ENCODE peak calls at places on chromosomes 2 and 18, in eight cellular contexts. M, R, Y, S, U, W, V and E are unnamed samples.
A peak's percentile ranks its signal among the peaks of the same experiment; 100 is the strongest.

GRCh38 chr2:235406420-235406819 is 87.4 kb upstream of the AGAP1 start:
- DNase-seq in M (no peak), R (no peak), Y (no peak), S (no peak), U (no peak), W (no peak), V (no peak), E (no peak)

GRCh38 chr2:226117506-226118065 is 682.0 kb downstream of the IRS1 start:
- DNase-seq in M (no peak), R (no peak), Y (no peak), S (no peak), U (no peak), W (peak; percentile 11), V (no peak), E (no peak)

GRCh38 chr2:172806426-172807008 is 70.9 kb downstream of the RAPGEF4 start:
- DNase-seq in M (no peak), R (peak; percentile 75), Y (no peak), S (no peak), U (no peak), W (peak; percentile 36), V (peak; percentile 78), E (no peak)

GRCh38 chr2:164677271-164677670 is 56.0 kb upstream of the GRB14 start:
- DNase-seq in M (no peak), R (no peak), Y (no peak), S (no peak), U (no peak), W (no peak), V (no peak), E (no peak)

GRCh38 chr2:229003256-229003655 is 267.8 kb downstream of the PID1 start:
- DNase-seq in M (no peak), R (peak; percentile 46), Y (no peak), S (no peak), U (no peak), W (no peak), V (no peak), E (no peak)

GRCh38 chr2:182144039-182144779 is 158.6 kb downstream of the PPP1R1C start:
- DNase-seq in M (no peak), R (no peak), Y (no peak), S (no peak), U (no peak), W (no peak), V (no peak), E (no peak)

GRCh38 chr2:145352499-145352898 is 832.6 kb upstream of the ZEB2 start:
- DNase-seq in M (no peak), R (no peak), Y (no peak), S (no peak), U (no peak), W (no peak), V (no peak), E (no peak)

GRCh38 chr2:16429431-16429830 is 236.2 kb downstream of the CYRIA start:
- DNase-seq in M (no peak), R (no peak), Y (no peak), S (no peak), U (no peak), W (no peak), V (no peak), E (no peak)

GRCh38 chr2:205654878-205655601 is 27.3 kb upstream of the NRP2 start:
- DNase-seq in M (no peak), R (peak; percentile 81), Y (no peak), S (no peak), U (peak; percentile 34), W (peak; percentile 59), V (peak; percentile 30), E (no peak)

GRCh38 chr18:23826850-23827620 is 137.8 kb downstream of the LAMA3 start:
- DNase-seq in M (no peak), R (peak; percentile 12), Y (no peak), S (no peak), U (no peak), W (no peak), V (no peak), E (no peak)

GRCh38 chr2:162582357-162582798 is 238.4 kb downstream of the GCA start:
- DNase-seq in M (no peak), R (no peak), Y (no peak), S (no peak), U (no peak), W (peak; percentile 54), V (no peak), E (no peak)

GRCh38 chr2:46632349-46632748 is 153.0 kb downstream of the TMEM247 start:
- DNase-seq in M (no peak), R (peak; percentile 86), Y (no peak), S (no peak), U (peak; percentile 44), W (no peak), V (peak; percentile 60), E (no peak)

GRCh38 chr2:118833716-118834439 is 13.6 kb downstream of the EN1 start:
- DNase-seq in M (no peak), R (no peak), Y (no peak), S (no peak), U (no peak), W (no peak), V (no peak), E (no peak)

GRCh38 chr2:47554311-47554905 is 151.5 kb downstream of the MSH2 start:
- DNase-seq in M (no peak), R (no peak), Y (peak; percentile 12), S (no peak), U (no peak), W (no peak), V (no peak), E (no peak)

GRCh38 chr2:23204650-23205049 is 180.3 kb upstream of the KLHL29 start:
- DNase-seq in M (no peak), R (no peak), Y (no peak), S (no peak), U (no peak), W (no peak), V (no peak), E (no peak)

GRCh38 chr2:71811726-71812125 is 335.9 kb downstream of the CYP26B1 start:
- DNase-seq in M (no peak), R (no peak), Y (no peak), S (no peak), U (no peak), W (no peak), V (no peak), E (no peak)

GRCh38 chr18:79507076-79507545 is 111.4 kb downstream of the NFATC1 start:
- DNase-seq in M (peak; percentile 88), R (peak; percentile 78), Y (peak; percentile 88), S (no peak), U (no peak), W (peak; percentile 29), V (no peak), E (peak; percentile 17)

GRCh38 chr2:168518555-168519066 is 62.5 kb downstream of the CERS6 start:
- DNase-seq in M (no peak), R (no peak), Y (no peak), S (no peak), U (no peak), W (peak; percentile 39), V (no peak), E (no peak)

GRCh38 chr2:28587526-28588230 is 91.8 kb downstream of the PLB1 start:
- DNase-seq in M (no peak), R (no peak), Y (peak; percentile 38), S (no peak), U (no peak), W (no peak), V (no peak), E (no peak)

GRCh38 chr2:25570161-25570840 is 103.1 kb downstream of the DTNB start:
- DNase-seq in M (no peak), R (peak; percentile 40), Y (no peak), S (no peak), U (no peak), W (no peak), V (no peak), E (no peak)

GRCh38 chr2:190267302-190267701 is 52.3 kb downstream of the HIBCH start:
- DNase-seq in M (no peak), R (peak; percentile 89), Y (no peak), S (no peak), U (peak; percentile 33), W (peak; percentile 94), V (peak; percentile 79), E (no peak)

GRCh38 chr18:3283908-3284307 is 22.0 kb downstream of the MYL12B start:
- DNase-seq in M (no peak), R (no peak), Y (no peak), S (no peak), U (no peak), W (no peak), V (no peak), E (no peak)

GRCh38 chr18:48605408-48605845 is 66.6 kb downstream of the CTIF start:
- DNase-seq in M (no peak), R (no peak), Y (no peak), S (no peak), U (no peak), W (no peak), V (no peak), E (no peak)

GRCh38 chr2:95359501-95359930 is 43.0 kb upstream of the FAHD2A start:
- DNase-seq in M (no peak), R (no peak), Y (peak; percentile 53), S (no peak), U (no peak), W (no peak), V (no peak), E (no peak)

GRCh38 chr2:237995036-237995435 is 28.2 kb downstream of the UBE2F start:
- DNase-seq in M (no peak), R (no peak), Y (no peak), S (no peak), U (no peak), W (no peak), V (no peak), E (no peak)

GRCh38 chr2:165018207-165018606 is 62.9 kb upstream of the SLC38A11 start:
- DNase-seq in M (no peak), R (peak; percentile 7), Y (no peak), S (no peak), U (no peak), W (no peak), V (no peak), E (no peak)

GRCh38 chr2:60317831-60318230 is 235.6 kb downstream of the BCL11A start:
- DNase-seq in M (no peak), R (no peak), Y (no peak), S (no peak), U (no peak), W (no peak), V (no peak), E (no peak)

GRCh38 chr2:36361396-36361795 is 5.8 kb downstream of the CRIM1 start:
- DNase-seq in M (no peak), R (peak; percentile 71), Y (no peak), S (no peak), U (no peak), W (no peak), V (no peak), E (no peak)

GRCh38 chr2:197675711-197676188 is 363 bp upstream of the RFTN2 start:
- DNase-seq in M (peak; percentile 56), R (peak; percentile 67), Y (no peak), S (no peak), U (peak; percentile 65), W (peak; percentile 73), V (no peak), E (no peak)

GRCh38 chr2:180063494-180063893 is 56.4 kb upstream of the CWC22 start:
- DNase-seq in M (no peak), R (peak; percentile 48), Y (no peak), S (no peak), U (no peak), W (no peak), V (no peak), E (no peak)

GRCh38 chr2:190668892-190669291 is 20.0 kb downstream of the NAB1 start:
- DNase-seq in M (no peak), R (no peak), Y (no peak), S (no peak), U (no peak), W (no peak), V (peak; percentile 38), E (no peak)

GRCh38 chr2:75523313-75524275 is 37.1 kb downstream of the EVA1A start:
- DNase-seq in M (no peak), R (peak; percentile 79), Y (no peak), S (no peak), U (peak; percentile 4), W (peak; percentile 89), V (peak; percentile 42), E (no peak)

GRCh38 chr18:6428851-6429395 is 14.2 kb upstream of the L3MBTL4 start:
- DNase-seq in M (no peak), R (no peak), Y (no peak), S (no peak), U (no peak), W (no peak), V (no peak), E (no peak)